ENCODE peak calls at places on chromosomes 1 and 21, in ten cellular contexts. F, V, G, I, H, R, Z, S, C and K are unnamed samples.

GRCh38 chr1:162847839-162848453 is 13.0 kb downstream of the CCDC190 start:
- DNase-seq in C (peak), I (peak), Z (peak), V (peak), F (peak), S (peak), G (peak), R (peak), H (peak), K (peak)

GRCh38 chr1:234313171-234313570 is 60.1 kb upstream of the COA6 start:
- DNase-seq in C (no peak), Z (no peak), V (no peak), S (no peak), I (no peak), H (no peak), R (no peak), G (no peak), F (no peak), K (no peak)

GRCh38 chr1:7473223-7474142 is 297.6 kb upstream of the VAMP3 start:
- DNase-seq in V (no peak), G (no peak), H (no peak), R (no peak), C (no peak), F (no peak), S (no peak), Z (no peak), I (no peak), K (no peak)

GRCh38 chr1:201850053-201850397 is 21.1 kb downstream of the IPO9 start:
- DNase-seq in R (no peak), I (peak), F (no peak), G (no peak), V (peak), S (no peak), H (peak), C (no peak), Z (peak), K (no peak)

GRCh38 chr1:7444362-7444761 is 326.7 kb upstream of the VAMP3 start:
- DNase-seq in S (no peak), V (no peak), C (no peak), Z (no peak), R (no peak), I (no peak), H (peak), F (no peak), G (no peak), K (no peak)

GRCh38 chr1:203424861-203425667 is 50.5 kb upstream of the PRELP start:
- DNase-seq in F (no peak), V (no peak), Z (no peak), G (no peak), H (peak), I (peak), R (peak), C (no peak), S (no peak), K (no peak)

GRCh38 chr1:220113136-220113695 is 19.3 kb downstream of the IARS2 start:
- DNase-seq in F (peak), H (peak), G (no peak), C (no peak), S (no peak), I (no peak), Z (no peak), V (peak), R (peak), K (no peak)

GRCh38 chr21:32406405-32406804 is 6.1 kb upstream of the EVA1C start:
- DNase-seq in F (no peak), C (no peak), H (no peak), I (peak), R (peak), G (no peak), V (no peak), Z (no peak), S (no peak), K (no peak)

GRCh38 chr1:234260578-234260977 is 112.7 kb upstream of the COA6 start:
- DNase-seq in R (no peak), G (no peak), C (no peak), Z (no peak), I (no peak), V (no peak), H (no peak), F (peak), S (no peak), K (no peak)

GRCh38 chr1:30386145-30386926 is 337.0 kb downstream of the MATN1 start:
- DNase-seq in G (no peak), Z (no peak), I (no peak), F (no peak), H (no peak), C (no peak), S (no peak), R (no peak), V (no peak), K (no peak)

GRCh38 chr1:56754713-56755505 is 64.3 kb downstream of the FYB2 start:
- DNase-seq in H (no peak), F (no peak), Z (no peak), C (no peak), I (no peak), V (no peak), R (no peak), G (no peak), S (no peak), K (no peak)

GRCh38 chr1:156870734-156871133 is 10.1 kb downstream of the NTRK1 start:
- DNase-seq in C (no peak), R (no peak), S (no peak), I (no peak), V (peak), G (no peak), H (peak), Z (no peak), F (no peak), K (no peak)

DNA sequence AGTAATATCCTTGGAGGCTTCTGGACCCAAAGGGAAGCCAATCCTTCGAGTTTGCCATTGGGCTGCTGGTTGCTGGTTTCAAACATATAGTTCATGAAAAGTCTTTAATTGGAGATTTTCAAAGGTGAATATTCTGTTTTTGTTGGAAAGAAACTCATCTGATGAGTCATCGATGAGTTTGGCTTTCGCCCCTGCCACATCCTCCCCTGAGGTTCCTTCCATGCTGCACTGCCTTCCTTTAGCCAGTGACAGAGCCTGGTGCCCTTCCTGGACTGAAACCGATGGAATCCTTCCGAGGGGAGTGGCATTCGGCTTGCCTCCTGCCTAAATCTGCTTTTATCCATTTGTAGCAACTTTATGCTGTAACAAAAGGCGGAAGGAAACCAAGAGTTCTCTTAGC is 550.0 kb downstream of the KIF26B start:
- DNase-seq in F (no peak), Z (no peak), I (peak), G (no peak), S (no peak), H (peak), R (no peak), C (no peak), V (peak), K (no peak)
- TF ChIP-seq CTCF in F (no peak), Z (no peak), I (no peak), G (no peak), S (no peak), H (no peak), R (no peak), C (no peak), V (no peak), K (no peak)

GRCh38 chr1:205255941-205256780 is 28.4 kb downstream of the TMCC2 start:
- DNase-seq in C (peak), V (peak), Z (peak), H (peak), G (peak), R (peak), I (peak), S (peak), F (peak), K (peak)
- TF ChIP-seq CTCF in C (peak), V (peak), Z (peak), H (peak), G (peak), R (peak), I (peak), S (peak), F (peak), K (peak)

DNA sequence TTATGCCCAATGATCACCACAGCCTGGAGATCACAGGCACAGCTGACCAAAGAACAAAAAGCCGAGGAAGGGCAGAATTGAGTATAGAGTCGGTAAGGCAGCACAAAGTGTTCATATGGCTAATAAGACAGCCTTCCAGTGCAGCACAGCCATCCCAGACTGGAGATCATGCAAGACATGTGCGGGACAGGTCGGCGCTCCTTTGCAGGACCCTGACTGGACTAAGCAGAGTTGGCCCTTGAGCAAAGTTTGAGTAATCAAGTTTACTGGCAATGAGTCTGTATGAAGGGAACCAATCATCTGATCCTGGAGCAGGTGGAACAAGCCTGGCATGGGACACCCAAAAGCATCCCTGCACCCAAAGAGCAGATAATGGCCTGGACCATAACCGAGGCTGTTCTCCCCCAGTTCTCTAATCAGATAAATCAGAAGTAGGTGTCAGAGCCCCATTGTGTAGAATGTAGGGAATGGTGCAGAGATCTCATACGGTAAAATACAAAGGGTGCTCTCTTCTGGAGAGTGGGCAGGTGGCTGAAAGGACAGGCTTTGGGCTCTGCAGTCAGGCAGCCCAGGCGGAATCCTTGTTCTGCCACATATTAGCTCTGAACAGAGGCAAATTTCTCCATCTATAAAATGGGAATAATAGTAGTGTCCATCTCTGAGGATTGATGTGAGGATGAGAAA is 10.7 kb upstream of the DNASE2B start:
- DNase-seq in I (no peak), R (no peak), C (no peak), F (peak), Z (no peak), G (no peak), H (peak), S (no peak), V (no peak), K (no peak)
- TF ChIP-seq CTCF in I (no peak), R (no peak), C (no peak), F (no peak), Z (no peak), G (no peak), H (peak), S (no peak), V (no peak), K (no peak)

GRCh38 chr1:215606564-215607168 is 39.6 kb downstream of the KCTD3 start:
- DNase-seq in F (no peak), S (no peak), R (no peak), Z (no peak), G (no peak), V (peak), I (no peak), H (peak), C (no peak), K (no peak)
- TF ChIP-seq CTCF in F (peak), S (peak), R (peak), Z (peak), G (peak), V (peak), I (peak), H (peak), C (peak), K (peak)

GRCh38 chr1:27392778-27393635 is 585 bp downstream of the GPR3 start:
- DNase-seq in R (no peak), H (no peak), C (no peak), G (peak), F (no peak), I (no peak), Z (no peak), S (no peak), V (no peak), K (no peak)

GRCh38 chr1:27392096-27392777 is at the start of gene GPR3:
- DNase-seq in S (peak), Z (peak), R (peak), C (peak), F (peak), I (peak), H (peak), G (peak), V (peak), K (peak)

GRCh38 chr1:27393641-27394281 is 1.3 kb downstream of the GPR3 start:
- DNase-seq in Z (no peak), C (no peak), G (no peak), H (no peak), F (no peak), I (no peak), V (no peak), R (no peak), S (no peak), K (no peak)

GRCh38 chr1:27394282-27394658 is 1.8 kb downstream of the GPR3 start:
- DNase-seq in I (no peak), Z (no peak), H (no peak), R (no peak), V (no peak), C (no peak), F (no peak), S (no peak), G (no peak), K (no peak)

GRCh38 chr1:27391511-27392095 is 819 bp upstream of the GPR3 start:
- DNase-seq in R (peak), Z (peak), H (peak), V (peak), F (no peak), G (no peak), S (no peak), C (no peak), I (peak), K (no peak)
- TF ChIP-seq CTCF in R (no peak), Z (no peak), H (peak), V (no peak), F (no peak), G (no peak), S (no peak), C (no peak), I (no peak), K (no peak)

GRCh38 chr1:66925558-66925910 is 744 bp downstream of the MIER1 start:
- DNase-seq in G (no peak), V (no peak), Z (no peak), F (no peak), S (no peak), H (no peak), R (no peak), I (no peak), C (no peak), K (no peak)

GRCh38 chr1:66925944-66926343 is 1.2 kb downstream of the MIER1 start:
- DNase-seq in F (no peak), I (peak), V (no peak), Z (no peak), R (peak), S (no peak), H (peak), G (peak), C (no peak), K (peak)

GRCh38 chr1:66927528-66927927 is 2.7 kb downstream of the MIER1 start:
- DNase-seq in I (no peak), G (no peak), V (no peak), S (no peak), R (no peak), H (no peak), C (no peak), Z (no peak), F (no peak), K (no peak)

GRCh38 chr1:66929289-66929688 is 4.5 kb downstream of the MIER1 start:
- DNase-seq in H (no peak), F (no peak), I (no peak), C (no peak), V (no peak), S (no peak), Z (no peak), G (no peak), R (no peak), K (no peak)

GRCh38 chr1:66924756-66925557 is at the start of the genes DNAI4 and MIER1:
- DNase-seq in C (peak), I (peak), V (peak), H (peak), R (peak), Z (peak), G (peak), F (peak), S (peak), K (peak)
- TF ChIP-seq CTCF in C (peak), I (peak), V (no peak), H (peak), R (no peak), Z (peak), G (no peak), F (peak), S (peak), K (no peak)

GRCh38 chr1:248811514-248812490 is 13.9 kb downstream of the SH3BP5L start:
- DNase-seq in G (no peak), V (no peak), C (no peak), F (no peak), R (no peak), S (no peak), I (peak), Z (no peak), H (no peak), K (no peak)
- TF ChIP-seq CTCF in G (no peak), V (no peak), C (no peak), F (no peak), R (no peak), S (no peak), I (no peak), Z (no peak), H (peak), K (no peak)

GRCh38 chr21:16942703-16943102 is 570.1 kb upstream of the CXADR start:
- DNase-seq in V (peak), H (peak), F (no peak), Z (no peak), G (no peak), R (no peak), C (no peak), S (no peak), I (no peak), K (peak)
- TF ChIP-seq CTCF in V (peak), H (peak), F (no peak), Z (peak), G (no peak), R (no peak), C (peak), S (peak), I (peak), K (no peak)

GRCh38 chr1:116203192-116203723 is 92.1 kb downstream of the MAB21L3 start:
- DNase-seq in C (no peak), R (no peak), H (no peak), F (no peak), G (no peak), V (no peak), Z (no peak), I (no peak), S (no peak), K (no peak)
- TF ChIP-seq CTCF in C (no peak), R (no peak), H (no peak), F (no peak), G (no peak), V (peak), Z (no peak), I (no peak), S (no peak), K (no peak)

DNA sequence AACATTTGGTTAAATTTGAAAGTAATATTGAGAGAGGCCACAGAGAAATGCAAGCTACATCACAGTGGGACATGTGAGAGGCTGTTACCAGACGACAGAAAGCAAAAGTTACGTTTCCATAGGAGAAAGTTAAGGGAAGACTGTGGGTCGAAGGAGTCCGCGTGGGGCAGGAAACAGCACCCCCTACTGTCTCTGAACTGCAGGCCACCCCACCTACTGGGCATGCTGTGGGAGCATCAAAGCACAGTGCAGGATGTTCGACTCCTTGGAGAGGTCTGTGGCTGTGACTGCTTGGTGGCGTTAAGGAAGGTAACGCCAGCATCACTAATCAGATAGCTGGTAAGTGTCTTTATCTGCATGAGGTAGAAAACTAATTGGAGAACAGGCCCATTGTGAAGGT is 123.9 kb downstream of the PTBP2 start:
- DNase-seq in C (no peak), Z (no peak), R (peak), F (peak), I (peak), V (peak), S (peak), H (peak), G (peak), K (peak)
- TF ChIP-seq CTCF in C (peak), Z (peak), R (peak), F (peak), I (peak), V (peak), S (peak), H (peak), G (no peak), K (peak)